ENCODE peak calls at places on chromosomes 1 and 21, in nine cellular contexts. L is esophagus squamous epithelium, C is lower lobe of right lung, X is body of pancreas, K is colonic mucosa, R is prostate gland, P is BE2C, I is tibial nerve, S is tibial artery. J is an unnamed sample. For H3K27me3, the result is how much of the 10 kb centered on the place peaks cover.

GRCh38 chr1:244778356-244778755 is 57.1 kb upstream of the COX20 start:
- DNase-seq in L (no peak), C (no peak), X (no peak), K (no peak), R (no peak), P (no peak), I (no peak), S (no peak), J (no peak)

GRCh38 chr1:89855413-89856123 is 34.7 kb downstream of the LRRC8D start:
- DNase-seq in L (no peak), C (no peak), X (no peak), K (no peak), R (no peak), P (no peak), I (no peak), S (no peak), J (no peak)

GRCh38 chr1:12714710-12715500 is 1.0 kb upstream of the AADACL3 start:
- DNase-seq in L (no peak), C (no peak), X (no peak), K (no peak), R (no peak), P (no peak), I (no peak), S (no peak), J (no peak)

GRCh38 chr1:53369761-53370160 is 41.9 kb upstream of the LRP8 start:
- DNase-seq in L (no peak), C (no peak), X (no peak), K (no peak), R (no peak), P (no peak), I (no peak), S (peak), J (peak)

GRCh38 chr1:6033986-6034749 is 11.5 kb upstream of the KCNAB2 start:
- DNase-seq in L (no peak), C (peak), X (peak), K (peak), R (no peak), P (peak), I (no peak), S (no peak), J (no peak)

GRCh38 chr1:63713627-63714481 is 60.0 kb upstream of the ROR1 start:
- DNase-seq in L (no peak), C (no peak), X (peak), K (no peak), R (no peak), P (no peak), I (no peak), S (no peak), J (no peak)

GRCh38 chr1:39165049-39165448 is 39.4 kb upstream of the MACF1 start:
- DNase-seq in L (no peak), C (no peak), X (no peak), K (no peak), R (no peak), P (no peak), I (no peak), S (no peak), J (no peak)

GRCh38 chr1:154741747-154742495 is 128.2 kb downstream of the KCNN3 start:
- DNase-seq in L (no peak), C (no peak), X (no peak), K (no peak), R (no peak), P (no peak), I (no peak), S (no peak), J (no peak)

GRCh38 chr21:37682908-37683307 is 233.3 kb downstream of the KCNJ6 start:
- DNase-seq in L (no peak), C (no peak), X (no peak), K (no peak), R (no peak), P (no peak), I (no peak), S (no peak), J (no peak)

GRCh38 chr21:45450741-45451740 is 46.1 kb downstream of the COL18A1 start:
- DNase-seq in L (no peak), C (no peak), X (no peak), K (no peak), R (no peak), P (no peak), I (no peak), S (no peak), J (no peak)

GRCh38 chr1:165185161-165185889 is 171.2 kb downstream of the LMX1A start:
- DNase-seq in L (no peak), C (no peak), X (no peak), K (no peak), R (no peak), P (no peak), I (no peak), S (no peak), J (no peak)

DNA sequence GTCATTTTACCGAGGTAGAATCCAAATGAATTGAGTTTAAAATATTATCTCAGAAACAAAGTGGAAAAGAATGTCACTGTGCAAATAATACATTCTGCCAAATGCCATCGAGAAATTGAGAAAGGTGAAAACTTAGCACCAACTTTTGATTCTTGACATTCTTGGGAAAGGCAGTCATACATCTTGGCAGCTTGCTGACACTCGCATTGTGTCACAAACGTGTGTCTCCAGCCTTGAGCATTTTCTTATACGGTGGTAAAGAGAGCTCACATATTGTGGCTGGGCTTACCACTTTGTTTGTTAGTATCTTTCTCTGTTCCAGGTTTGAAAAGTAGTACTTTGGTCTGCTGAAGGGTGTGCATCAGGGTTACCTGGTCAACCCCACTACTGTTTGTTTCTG is 1456.1 kb downstream of the BRINP3 start:
- DNase-seq in L (no peak), C (no peak), X (no peak), K (no peak), R (no peak), P (no peak), I (no peak), S (no peak), J (no peak)
- H3K27me3 ChIP-seq in L (under half), C (under half), X (under half), K (under half), R (under half), P (under half), I (under half), S (under half), J (under half)

DNA sequence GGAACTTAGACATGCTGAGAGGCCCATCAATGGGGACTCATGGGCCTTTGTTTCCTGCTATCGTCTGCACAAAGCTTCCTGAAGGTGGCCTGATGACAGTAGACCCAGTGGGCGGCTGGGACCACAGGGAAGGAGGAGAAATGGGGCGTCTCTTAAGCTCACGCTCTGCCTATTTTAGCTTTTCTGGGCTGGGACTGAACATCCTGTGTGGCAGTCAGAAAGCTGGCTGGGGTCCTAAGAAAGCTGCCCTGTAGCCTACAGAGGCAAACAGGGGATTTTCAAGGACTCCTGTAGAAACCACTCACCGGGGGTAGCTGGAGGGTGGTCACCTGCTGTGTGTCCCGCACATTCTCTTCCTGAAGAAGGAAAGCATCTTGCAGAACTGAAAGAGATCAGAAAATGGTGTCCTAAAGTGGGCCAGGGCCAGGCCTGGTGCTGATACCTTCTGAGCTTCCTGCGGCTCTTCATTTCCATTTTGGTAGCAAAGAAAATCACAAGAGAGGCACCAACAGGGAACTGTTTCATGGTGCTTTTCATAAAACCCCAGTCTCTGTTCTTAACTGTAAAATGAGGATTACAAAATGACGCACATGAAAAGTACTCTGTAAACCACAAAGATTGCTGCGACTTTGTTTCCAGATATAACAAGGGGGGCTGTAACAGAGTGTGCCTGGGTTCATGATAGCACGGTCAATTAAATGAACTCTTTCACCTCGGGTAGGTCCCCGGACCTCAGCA is 8.6 kb downstream of the ZNF496 start:
- DNase-seq in L (no peak), C (no peak), X (no peak), K (no peak), R (no peak), P (no peak), I (no peak), S (no peak), J (no peak)
- H3K27me3 ChIP-seq in L (under half), C (under half), X (under half), K (under half), R (under half), P (under half), I (under half), S (under half), J (under half)

DNA sequence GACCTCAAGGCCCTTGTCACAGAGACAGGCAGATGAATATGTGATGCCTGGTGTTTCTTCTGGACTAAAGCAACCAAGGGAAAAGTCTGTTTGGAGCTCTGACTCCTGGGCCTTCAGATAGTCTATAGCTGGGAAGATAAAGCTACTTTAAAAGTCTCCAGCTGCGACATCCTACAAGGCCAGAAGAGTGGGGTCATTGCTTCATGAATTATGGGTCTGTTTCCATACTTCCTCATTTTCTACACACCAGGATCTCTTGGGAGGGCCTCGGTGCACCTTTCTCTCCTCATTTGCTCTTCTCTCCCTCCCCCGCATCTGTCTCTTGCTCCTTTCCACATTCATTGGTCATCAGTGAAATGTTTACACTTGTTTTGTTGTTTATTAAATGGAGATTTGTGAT is 44.8 kb downstream of the SYT2 start:
- DNase-seq in L (no peak), C (no peak), X (no peak), K (no peak), R (no peak), P (no peak), I (no peak), S (no peak), J (no peak)
- H3K27me3 ChIP-seq in L (under half), C (under half), X (under half), K (under half), R (under half), P (under half), I (under half), S (under half), J (under half)

GRCh38 chr1:20168547-20169491 is 17.1 kb upstream of the UBXN10 start:
- DNase-seq in L (no peak), C (no peak), X (no peak), K (no peak), R (no peak), P (no peak), I (no peak), S (no peak), J (no peak)
- H3K27me3 ChIP-seq in L (under half), C (under half), X (under half), K (under half), R (under half), P (under half), I (under half), S (half or more), J (under half)

GRCh38 chr1:2318294-2319278 is 72.8 kb downstream of the MORN1 start:
- DNase-seq in L (no peak), C (no peak), X (no peak), K (no peak), R (no peak), P (no peak), I (no peak), S (no peak), J (no peak)
- H3K27me3 ChIP-seq in L (under half), C (under half), X (under half), K (under half), R (under half), P (under half), I (under half), S (under half), J (under half)